ENCODE peak calls at places on chromosome 7, in six cellular contexts. D, B, A, L, Y and T are unnamed samples.

GRCh38 chr7:91351374-91351773 is 87.1 kb downstream of the FZD1 start:
- DNase-seq in D (no peak), A (peak; percentile 42), L (no peak), Y (no peak), B (no peak), T (peak; percentile 22)

GRCh38 chr7:145624618-145625017 is 492.0 kb upstream of the CNTNAP2 start:
- DNase-seq in D (no peak), B (no peak), L (no peak), Y (no peak), A (no peak), T (no peak)

GRCh38 chr7:32905175-32905662 is 13.7 kb upstream of the KBTBD2 start:
- DNase-seq in D (peak; percentile 83), A (peak; percentile 59), B (peak; percentile 61), L (peak; percentile 28), Y (no peak), T (peak; percentile 33)

GRCh38 chr7:17769918-17770317 is 170.4 kb downstream of the SNX13 start:
- DNase-seq in D (peak; percentile 81), L (peak; percentile 54), B (peak; percentile 8), Y (no peak), A (peak; percentile 75), T (no peak)

GRCh38 chr7:35971133-35971995 is 170.5 kb downstream of the SEPTIN7 start:
- DNase-seq in L (no peak), B (no peak), A (no peak), D (no peak), Y (no peak), T (no peak)

GRCh38 chr7:44791278-44792219 is 4.9 kb upstream of the PPIA start:
- DNase-seq in B (no peak), D (no peak), A (peak; percentile 37), Y (no peak), L (peak; percentile 43), T (no peak)

GRCh38 chr7:22809902-22810642 is 12.6 kb downstream of the TOMM7 start:
- DNase-seq in A (no peak), Y (no peak), L (no peak), D (no peak), B (no peak), T (no peak)

GRCh38 chr7:44380831-44381493 is 55.6 kb upstream of the CAMK2B start:
- DNase-seq in L (no peak), A (no peak), B (no peak), D (no peak), Y (no peak), T (no peak)

GRCh38 chr7:50835156-50835555 is 52.5 kb upstream of the GRB10 start:
- DNase-seq in B (no peak), D (no peak), Y (no peak), L (no peak), A (no peak), T (no peak)

GRCh38 chr7:75850222-75850621 is 28.6 kb upstream of the RHBDD2 start:
- DNase-seq in Y (no peak), L (no peak), D (no peak), A (no peak), B (no peak), T (no peak)

GRCh38 chr7:134083766-134084487 is 43.2 kb upstream of the LRGUK start:
- DNase-seq in Y (no peak), L (no peak), A (peak; percentile 15), B (no peak), D (peak; percentile 36), T (no peak)

GRCh38 chr7:18145160-18145559 is 117.5 kb upstream of the PRPS1L1 start:
- DNase-seq in Y (no peak), L (no peak), A (no peak), B (no peak), D (no peak), T (no peak)

GRCh38 chr7:151168022-151168786 is 710 bp upstream of the GBX1 start:
- DNase-seq in A (no peak), L (no peak), D (peak; percentile 53), Y (peak; percentile 57), B (peak; percentile 46), T (no peak)

GRCh38 chr7:33841658-33842057 is 63.7 kb upstream of the BMPER start:
- DNase-seq in Y (no peak), B (no peak), L (no peak), D (no peak), A (peak; percentile 21), T (no peak)

GRCh38 chr7:25954395-25954794 is 197.6 kb upstream of the NFE2L3 start:
- DNase-seq in B (no peak), Y (no peak), D (no peak), A (no peak), L (no peak), T (no peak)